ENCODE peak calls at places on chromosome 18, in six cellular contexts. U is prostate gland, P is PC-3, X is adrenal gland, A is nephron progenitor cell, M is left ventricle myocardium inferior. Z is an unnamed sample.

GRCh38 chr18:79915161-79916127 is 36.0 kb downstream of the SLC66A2 start:
- DNase-seq in A (no peak), U (no peak), M (no peak), P (no peak), X (no peak), Z (no peak)

GRCh38 chr18:14941256-14941655 is 193.3 kb downstream of the ANKRD30B start:
- DNase-seq in U (no peak), X (no peak), A (no peak), M (no peak), P (no peak), Z (no peak)

GRCh38 chr18:61466736-61467135 is 133.5 kb downstream of the CDH20 start:
- DNase-seq in A (no peak), M (no peak), X (no peak), P (no peak), U (no peak), Z (no peak)

GRCh38 chr18:13374096-13374467 is 155.5 kb downstream of the LDLRAD4 start:
- DNase-seq in U (no peak), M (no peak), A (no peak), X (no peak), P (no peak), Z (no peak)

GRCh38 chr18:43620936-43621335 is 343.6 kb upstream of the SYT4 start:
- DNase-seq in M (no peak), P (peak), X (no peak), A (peak), U (no peak), Z (no peak)

GRCh38 chr18:8705941-8706544 is 687 bp downstream of the MTCL1 start:
- DNase-seq in M (no peak), A (peak), P (peak), X (peak), U (no peak), Z (no peak)

GRCh38 chr18:6810191-6810590 is 80.7 kb downstream of the ARHGAP28 start:
- DNase-seq in P (no peak), M (no peak), X (no peak), U (no peak), A (no peak), Z (no peak)

GRCh38 chr18:51541230-51541629 is 343.7 kb upstream of the MEX3C start:
- DNase-seq in M (no peak), X (no peak), P (no peak), U (no peak), A (no peak), Z (no peak)

GRCh38 chr18:59381949-59382348 is 22.9 kb upstream of the LMAN1 start:
- DNase-seq in P (no peak), U (no peak), A (no peak), M (no peak), X (no peak), Z (no peak)

GRCh38 chr18:27778441-27778840 is 398.5 kb downstream of the CDH2 start:
- DNase-seq in A (no peak), U (no peak), M (no peak), X (no peak), P (peak), Z (no peak)

GRCh38 chr18:63683890-63684289 is 18.9 kb upstream of the SERPINB11 start:
- DNase-seq in X (no peak), P (peak), M (no peak), U (no peak), A (no peak), Z (no peak)

GRCh38 chr18:73124165-73124564 is 256.4 kb upstream of the NETO1 start:
- DNase-seq in A (no peak), M (no peak), P (peak), U (no peak), X (no peak), Z (no peak)

GRCh38 chr18:80200932-80201672 is 46.2 kb downstream of the PARD6G start:
- DNase-seq in P (no peak), A (no peak), X (no peak), M (no peak), U (no peak), Z (no peak)

GRCh38 chr18:55462652-55463051 is 125.3 kb downstream of the TCF4 start:
- DNase-seq in U (no peak), A (no peak), X (no peak), M (no peak), P (no peak), Z (no peak)

GRCh38 chr18:76822510-76823165 is at the start of gene ZNF236:
- DNase-seq in X (peak), P (peak), M (peak), A (peak), U (peak), Z (peak)

GRCh38 chr18:13524054-13524453 is 202.3 kb downstream of the FAM210A start:
- DNase-seq in X (no peak), P (no peak), U (no peak), M (no peak), A (no peak), Z (no peak)

GRCh38 chr18:72652990-72653593 is 109.0 kb upstream of the CBLN2 start:
- DNase-seq in M (no peak), X (peak), P (peak), A (peak), U (no peak), Z (no peak)

GRCh38 chr18:52617931-52618330 is 277.9 kb downstream of the DCC start:
- DNase-seq in U (no peak), A (no peak), X (no peak), M (no peak), P (peak), Z (no peak)

GRCh38 chr18:25039781-25040180 is 312.2 kb downstream of the ZNF521 start:
- DNase-seq in U (no peak), X (no peak), P (no peak), A (no peak), M (no peak), Z (no peak)

GRCh38 chr18:77201508-77201907 is 48.1 kb upstream of the GALR1 start:
- DNase-seq in M (no peak), P (peak), A (no peak), U (no peak), X (no peak), Z (no peak)

GRCh38 chr18:75482880-75483279 is 55.4 kb upstream of the SMIM21 start:
- DNase-seq in M (no peak), X (no peak), P (no peak), A (no peak), U (no peak), Z (no peak)

GRCh38 chr18:24875286-24875685 is 414.8 kb downstream of the HRH4 start:
- DNase-seq in U (no peak), A (no peak), X (no peak), P (no peak), M (no peak), Z (no peak)

GRCh38 chr18:54228364-54228763 is 3.9 kb upstream of the MBD2 start:
- DNase-seq in P (no peak), M (no peak), A (no peak), U (no peak), X (no peak), Z (no peak)

GRCh38 chr18:48105317-48105716 is 174.9 kb upstream of the SMAD2 start:
- DNase-seq in M (no peak), X (no peak), A (no peak), U (no peak), P (no peak), Z (no peak)
- TF ChIP-seq CTCF in M (peak), X (no peak), A (no peak), U (no peak), P (peak), Z (no peak)

GRCh38 chr18:48769006-48769646 is 181.6 kb downstream of the SMAD7 start:
- DNase-seq in U (no peak), P (no peak), A (no peak), X (no peak), M (no peak), Z (no peak)
- TF ChIP-seq CTCF in U (no peak), P (peak), A (no peak), X (no peak), M (peak), Z (peak)

DNA sequence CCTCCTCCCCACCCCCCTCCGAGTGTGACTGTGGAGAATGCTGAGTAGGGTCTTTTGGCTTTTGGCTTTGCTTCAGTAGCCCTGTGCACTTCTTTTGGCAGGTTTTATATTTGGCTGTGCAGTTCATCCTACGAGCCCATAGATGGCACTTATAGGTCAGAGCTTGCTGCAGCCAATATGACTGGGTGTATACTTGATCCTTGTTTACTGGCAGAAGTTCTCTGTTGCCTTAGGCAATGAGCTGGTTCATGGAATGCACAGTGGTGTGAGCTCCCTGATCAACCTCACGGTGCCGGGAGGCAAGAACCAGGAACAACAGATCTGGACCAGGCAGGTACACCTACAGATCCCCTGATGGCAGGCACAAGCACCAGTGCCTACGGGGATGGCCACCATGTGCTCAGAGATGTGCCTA is 190.2 kb downstream of the KIAA1328 start:
- DNase-seq in M (no peak), A (no peak), P (peak), U (no peak), X (no peak), Z (no peak)
- TF ChIP-seq CTCF in M (no peak), A (no peak), P (no peak), U (no peak), X (no peak), Z (no peak)

GRCh38 chr18:67373636-67374035 is 142.9 kb downstream of the DSEL start:
- DNase-seq in X (no peak), M (no peak), A (no peak), P (no peak), U (no peak), Z (no peak)
- TF ChIP-seq CTCF in X (no peak), M (no peak), A (no peak), P (no peak), U (no peak), Z (no peak)

DNA sequence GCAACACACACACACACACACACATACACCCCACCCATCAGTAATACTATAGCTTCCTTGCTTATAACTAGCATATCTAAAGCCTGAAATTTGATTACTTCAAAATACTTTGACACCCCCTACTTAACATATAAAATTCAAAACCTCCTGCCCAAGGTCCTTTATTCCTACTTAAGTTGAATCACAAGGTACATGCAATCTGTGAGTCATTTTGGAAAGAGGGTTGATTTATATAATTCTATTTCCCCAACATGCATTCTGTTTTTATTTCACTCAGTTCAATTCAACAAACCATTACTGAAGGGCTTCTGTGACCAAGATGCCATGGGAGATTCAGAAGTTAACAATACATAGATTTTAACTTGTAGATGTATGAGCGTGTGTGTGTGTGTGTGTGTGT is 420.7 kb downstream of the METTL4 start:
- DNase-seq in U (no peak), P (peak), X (no peak), M (no peak), A (no peak), Z (no peak)
- TF ChIP-seq CTCF in U (no peak), P (no peak), X (no peak), M (no peak), A (no peak), Z (no peak)

DNA sequence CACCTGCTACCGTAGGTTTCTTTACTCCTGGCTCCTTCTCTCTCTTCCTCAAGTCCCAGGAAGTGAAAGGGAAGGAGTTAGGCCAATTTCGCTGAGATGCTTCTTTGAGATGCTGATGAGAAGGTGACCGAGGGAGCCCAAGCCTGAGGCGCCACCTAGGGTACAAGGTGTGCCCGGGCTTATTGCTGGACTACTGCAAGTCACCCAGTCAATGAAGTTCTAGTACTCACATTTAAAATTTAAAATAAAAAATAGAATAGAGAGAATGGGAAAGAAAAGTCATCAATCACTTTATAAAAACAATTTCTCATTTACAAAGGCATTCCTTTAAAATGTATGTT is 45.3 kb downstream of the ACAA2 start:
- DNase-seq in M (peak), U (peak), P (peak), X (peak), A (peak), Z (no peak)
- TF ChIP-seq CTCF in M (peak), U (peak), P (peak), X (peak), A (peak), Z (no peak)

GRCh38 chr18:45850021-45850420 is 24.5 kb downstream of the SIGLEC15 start:
- DNase-seq in X (no peak), M (no peak), P (peak), A (peak), U (no peak), Z (no peak)
- TF ChIP-seq CTCF in X (no peak), M (peak), P (peak), A (peak), U (peak), Z (no peak)

GRCh38 chr18:78728301-78729098 is 251.1 kb upstream of the SALL3 start:
- DNase-seq in U (no peak), X (no peak), A (no peak), P (no peak), M (no peak), Z (no peak)
- TF ChIP-seq CTCF in U (no peak), X (no peak), A (no peak), P (no peak), M (no peak), Z (no peak)

GRCh38 chr18:10231220-10231619 is 223.2 kb upstream of the APCDD1 start:
- DNase-seq in U (no peak), M (no peak), P (no peak), X (no peak), A (no peak), Z (peak)

GRCh38 chr18:10226971-10227370 is 227.5 kb upstream of the APCDD1 start:
- DNase-seq in P (no peak), A (no peak), U (no peak), X (no peak), M (no peak), Z (no peak)

GRCh38 chr18:10232062-10232461 is 222.4 kb upstream of the APCDD1 start:
- DNase-seq in U (no peak), A (no peak), X (no peak), P (no peak), M (no peak), Z (no peak)

GRCh38 chr18:10228380-10228779 is 226.1 kb upstream of the APCDD1 start:
- DNase-seq in U (no peak), X (no peak), A (no peak), P (no peak), M (no peak), Z (no peak)

GRCh38 chr18:10230072-10230471 is 224.4 kb upstream of the APCDD1 start:
- DNase-seq in A (no peak), U (no peak), X (peak), P (peak), M (no peak), Z (no peak)
- TF ChIP-seq CTCF in A (no peak), U (no peak), X (no peak), P (peak), M (no peak), Z (no peak)

GRCh38 chr18:57970356-57971095 is 73.5 kb upstream of the NEDD4L start:
- DNase-seq in A (no peak), P (peak), X (no peak), U (no peak), M (no peak), Z (no peak)
- TF ChIP-seq CTCF in A (peak), P (peak), X (no peak), U (no peak), M (no peak), Z (peak)

Z was measured in CD14-positive monocyte.